ENCODE peak calls at places on chromosome 17, in four cellular contexts. T is epithelial cell of esophagus, E is astrocyte of the spinal cord, R is cardiac fibroblast. L is an unnamed sample.

GRCh38 chr17:42818379-42818778 is 5.7 kb downstream of the BECN1 start:
- DNase-seq in R (peak), T (no peak), E (no peak), L (no peak)

GRCh38 chr17:58531661-58532554 is 17.5 kb upstream of the MTMR4 start:
- DNase-seq in E (no peak), R (peak), T (peak), L (peak)

GRCh38 chr17:28549274-28550132 is 2.9 kb downstream of the UNC119 start:
- DNase-seq in E (no peak), T (no peak), R (no peak), L (no peak)

GRCh38 chr17:57448288-57449283 is 192.3 kb downstream of the MSI2 start:
- DNase-seq in E (no peak), T (peak), R (no peak), L (no peak)

GRCh38 chr17:40331743-40332641 is 23.0 kb downstream of the RARA start:
- DNase-seq in E (peak), T (no peak), R (peak), L (peak)

GRCh38 chr17:39867891-39868553 is at the start of gene ZPBP2:
- DNase-seq in E (no peak), R (no peak), T (no peak), L (no peak)

GRCh38 chr17:20121359-20122235 is 112.4 kb downstream of the SPECC1 start:
- DNase-seq in E (peak), T (peak), R (peak), L (peak)

GRCh38 chr17:81444610-81445339 is 49.5 kb downstream of the BAHCC1 start:
- DNase-seq in R (no peak), T (no peak), E (no peak), L (no peak)

GRCh38 chr17:58648236-58648635 is 43.6 kb downstream of the TEX14 start:
- DNase-seq in T (peak), R (no peak), E (no peak), L (no peak)

GRCh38 chr17:32876414-32877163 is at the start of gene MYO1D:
- DNase-seq in E (no peak), R (no peak), T (peak), L (peak)

GRCh38 chr17:33272438-33272837 is 20.7 kb downstream of the ASIC2 start:
- DNase-seq in E (no peak), T (no peak), R (no peak), L (no peak)

GRCh38 chr17:17313350-17313991 is 10.3 kb downstream of the NT5M start:
- DNase-seq in E (no peak), T (peak), R (peak), L (peak)

GRCh38 chr17:63699638-63700527 is at the start of gene LIMD2:
- DNase-seq in R (peak), T (no peak), E (peak), L (peak)

GRCh38 chr17:38469875-38470274 is 41.6 kb downstream of the ARHGAP23 start:
- DNase-seq in E (peak), R (peak), T (peak), L (no peak)

GRCh38 chr17:31392856-31393748 is 1.6 kb downstream of the RAB11FIP4 start:
- DNase-seq in R (no peak), E (no peak), T (peak), L (no peak)

GRCh38 chr17:60049936-60050335 is 28.8 kb downstream of the HEATR6 start:
- DNase-seq in R (peak), E (no peak), T (no peak), L (no peak)

GRCh38 chr17:66650490-66650877 is 184.4 kb upstream of the CACNG5 start:
- DNase-seq in R (no peak), T (no peak), E (no peak), L (no peak)

GRCh38 chr17:64345691-64346376 is 44.8 kb downstream of the PECAM1 start:
- DNase-seq in T (no peak), R (peak), E (no peak), L (no peak)

GRCh38 chr17:27578718-27579085 is 52.3 kb upstream of the LGALS9 start:
- DNase-seq in T (peak), R (peak), E (peak), L (peak)

GRCh38 chr17:81135503-81136283 is 29.6 kb upstream of the PVALEF start:
- DNase-seq in R (no peak), T (no peak), E (no peak), L (no peak)

GRCh38 chr17:55062921-55063320 is 94.4 kb downstream of the STXBP4 start:
- DNase-seq in T (peak), E (peak), R (no peak), L (no peak)

GRCh38 chr17:61260061-61260797 is 139.4 kb upstream of the TBX2 start:
- DNase-seq in R (peak), T (no peak), E (peak), L (no peak)

GRCh38 chr17:32910769-32911168 is 17.2 kb upstream of the TMEM98 start:
- DNase-seq in E (no peak), T (no peak), R (no peak), L (no peak)

GRCh38 chr17:72976971-72977767 is 115.3 kb downstream of the SLC39A11 start:
- DNase-seq in E (peak), R (peak), T (peak), L (peak)

GRCh38 chr17:37490638-37491614 is 1.2 kb downstream of the DUSP14 start:
- DNase-seq in R (peak), T (peak), E (peak), L (peak)

GRCh38 chr17:57553991-57554825 is 190.9 kb downstream of the CCDC182 start:
- DNase-seq in T (no peak), E (peak), R (peak), L (no peak)

GRCh38 chr17:18992454-18993130 is 12.0 kb downstream of the FAM83G start:
- DNase-seq in R (no peak), T (no peak), E (no peak), L (no peak)

GRCh38 chr17:43891851-43892671 is 15.3 kb downstream of the MPP2 start:
- DNase-seq in T (no peak), E (no peak), R (no peak), L (no peak)

GRCh38 chr17:65667656-65668055 is 106.2 kb upstream of the AXIN2 start:
- DNase-seq in E (no peak), R (no peak), T (no peak), L (no peak)

GRCh38 chr17:51427259-51428255 is 167.2 kb downstream of the UTP18 start:
- DNase-seq in T (no peak), E (no peak), R (no peak), L (no peak)

GRCh38 chr17:703081-703875 is 11.4 kb downstream of the VPS53 start:
- DNase-seq in R (no peak), E (no peak), T (no peak), L (no peak)

DNA sequence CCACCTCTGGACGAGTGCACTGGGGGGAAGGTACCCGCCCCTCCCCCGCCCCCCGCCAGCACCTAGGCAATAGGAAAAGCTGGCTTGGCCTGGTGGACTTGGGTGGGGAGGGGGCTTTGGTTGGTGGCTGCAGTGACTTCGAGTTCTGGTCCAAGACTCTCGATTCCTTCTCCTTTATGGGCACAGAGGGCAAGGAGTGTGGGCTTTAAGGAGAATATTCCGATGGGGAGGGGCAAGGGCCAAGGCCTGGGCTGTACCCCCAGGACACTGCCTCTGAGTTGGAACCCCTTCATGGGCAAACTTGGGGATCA is 409 bp downstream of the ACSF2 start:
- DNase-seq in E (no peak), R (no peak), T (no peak), L (no peak)
- H3K4me3 ChIP-seq in E (peak), R (peak), T (peak), L (peak)

DNA sequence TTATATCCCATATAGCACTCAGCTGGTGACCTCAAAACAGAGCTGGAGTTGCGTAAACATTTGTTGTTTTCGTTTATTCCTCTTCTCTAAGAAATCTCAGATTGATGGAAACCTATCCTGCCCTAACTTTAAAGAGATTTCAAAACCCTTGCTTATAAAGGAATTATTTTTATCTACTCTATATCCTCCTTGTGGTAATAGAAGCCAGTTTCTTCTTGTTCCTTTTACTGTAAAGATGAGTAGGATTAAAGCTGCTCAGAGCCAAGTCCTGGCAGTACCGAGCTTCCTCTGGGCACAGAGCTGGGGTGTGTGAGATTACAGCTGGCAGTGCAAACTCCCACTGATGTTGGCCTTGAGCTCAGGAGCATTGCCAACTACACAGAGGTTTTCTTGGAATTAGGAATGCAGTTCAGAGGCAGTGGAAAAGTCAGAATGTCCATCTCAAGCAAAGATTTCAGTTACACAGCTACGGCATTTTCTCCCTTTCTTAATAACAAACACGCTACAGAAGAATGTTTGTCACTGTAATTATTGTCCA is 1.4 kb downstream of the KCTD2 start:
- DNase-seq in R (peak), E (no peak), T (no peak), L (peak)
- H3K4me3 ChIP-seq in R (peak), E (peak), T (peak), L (peak)

GRCh38 chr17:22435231-22435974 is 743.1 kb downstream of the KCNJ18 start:
- DNase-seq in T (no peak), R (no peak), E (no peak), L (no peak)
- H3K4me3 ChIP-seq in T (no peak), R (no peak), E (no peak), L (no peak)

GRCh38 chr17:77571562-77571981 is 386.9 kb upstream of the TNRC6C start:
- DNase-seq in E (no peak), T (no peak), R (peak), L (no peak)
- H3K4me3 ChIP-seq in E (no peak), T (no peak), R (no peak), L (no peak)